ENCODE peak calls at places on chromosomes 4 and X, in five cellular contexts. X is esophagus squamous epithelium, Z is Panc1, W is vagina, Q is transverse colon. R is an unnamed sample. For H3K36me3, the result is how much of the 10 kb centered on the place peaks cover.

GRCh38 chr4:100124715-100125114 is 65.6 kb downstream of the DDIT4L start:
- DNase-seq in X (no peak), Z (no peak), W (no peak), Q (no peak), R (no peak)

GRCh38 chr4:162282711-162283110 is 118.9 kb upstream of the FSTL5 start:
- DNase-seq in X (no peak), Z (no peak), W (no peak), Q (no peak), R (no peak)

GRCh38 chrX:111868726-111869638 is 7.0 kb upstream of the TRPC5OS start:
- DNase-seq in X (no peak), Z (no peak), W (no peak), Q (no peak), R (no peak)

GRCh38 chr4:2251795-2252529 is 9.9 kb downstream of the MXD4 start:
- DNase-seq in X (no peak), Z (no peak), W (no peak), Q (peak), R (no peak)

GRCh38 chrX:134718329-134719317 is 60.4 kb upstream of the PLAC1 start:
- DNase-seq in X (no peak), Z (peak), W (no peak), Q (no peak), R (peak)

GRCh38 chr4:102319594-102319993 is 25.7 kb downstream of the SLC39A8 start:
- DNase-seq in X (no peak), Z (no peak), W (no peak), Q (no peak), R (no peak)

GRCh38 chr4:142414336-142414945 is 431.7 kb downstream of the INPP4B start:
- DNase-seq in X (no peak), Z (no peak), W (no peak), Q (no peak), R (no peak)

GRCh38 chrX:140123446-140123845 is 158.1 kb upstream of the CXorf66 start:
- DNase-seq in X (no peak), Z (no peak), W (no peak), Q (no peak), R (no peak)

GRCh38 chr4:140186651-140187315 is 32.8 kb upstream of the MAML3 start:
- DNase-seq in X (no peak), Z (peak), W (no peak), Q (peak), R (peak)

GRCh38 chr4:155248002-155248896 is 39.8 kb downstream of the NPY2R start:
- DNase-seq in X (no peak), Z (no peak), W (no peak), Q (no peak), R (peak)

GRCh38 chrX:118189628-118190027 is 73.0 kb upstream of the KLHL13 start:
- DNase-seq in X (no peak), Z (no peak), W (no peak), Q (no peak), R (no peak)

GRCh38 chrX:150219374-150220185 is 143.5 kb upstream of the MAMLD1 start:
- DNase-seq in X (no peak), Z (peak), W (no peak), Q (no peak), R (peak)

GRCh38 chr4:131347816-131348215 is 1801.3 kb upstream of the PCDH10 start:
- DNase-seq in X (no peak), Z (no peak), W (no peak), Q (no peak), R (no peak)

GRCh38 chr4:145179201-145179860 is 1.1 kb downstream of the OTUD4 start:
- DNase-seq in X (peak), Z (no peak), W (no peak), Q (peak), R (no peak)

GRCh38 chrX:19349263-19349662 is 5.5 kb downstream of the PDHA1 start:
- DNase-seq in X (no peak), Z (no peak), W (no peak), Q (no peak), R (no peak)

GRCh38 chr4:109419679-109420078 is 13.9 kb upstream of the SEC24B start:
- DNase-seq in X (no peak), Z (no peak), W (no peak), Q (no peak), R (no peak)

GRCh38 chrX:40174594-40175415 is 77.0 kb upstream of the BCOR start:
- DNase-seq in X (no peak), Z (no peak), W (no peak), Q (peak), R (no peak)

GRCh38 chr4:182968917-182969650 is 51.9 kb upstream of the DCTD start:
- DNase-seq in X (no peak), Z (no peak), W (no peak), Q (no peak), R (no peak)

GRCh38 chrX:144327515-144327914 is 443.6 kb downstream of the UBE2NL start:
- DNase-seq in X (no peak), Z (no peak), W (no peak), Q (no peak), R (no peak)

GRCh38 chr4:189232274-189232673 is 708.4 kb upstream of the FRG1 start:
- DNase-seq in X (no peak), Z (no peak), W (no peak), Q (no peak), R (no peak)

GRCh38 chr4:76799139-76799538 is 98.8 kb downstream of the SOWAHB start:
- DNase-seq in X (no peak), Z (no peak), W (no peak), Q (no peak), R (no peak)

GRCh38 chrX:103414561-103414960 is 38.2 kb downstream of the BEX3 start:
- DNase-seq in X (no peak), Z (no peak), W (no peak), Q (no peak), R (no peak)

GRCh38 chr4:77141964-77142641 is 14.9 kb upstream of the CCNG2 start:
- DNase-seq in X (no peak), Z (no peak), W (no peak), Q (no peak), R (no peak)

GRCh38 chr4:118279920-118280432 is 72.8 kb downstream of the PRSS12 start:
- DNase-seq in X (no peak), Z (no peak), W (no peak), Q (no peak), R (no peak)

GRCh38 chr4:95044204-95044848 is 286.6 kb downstream of the BMPR1B start:
- DNase-seq in X (no peak), Z (no peak), W (no peak), Q (no peak), R (no peak)

GRCh38 chr4:15006416-15007024 is 4.2 kb downstream of the CPEB2 start:
- DNase-seq in X (no peak), Z (no peak), W (no peak), Q (no peak), R (no peak)

GRCh38 chrX:150365051-150365952 is 2.2 kb downstream of the MAMLD1 start:
- DNase-seq in X (no peak), Z (no peak), W (peak), Q (peak), R (no peak)

GRCh38 chr4:92952426-92952825 is 648.7 kb downstream of the GRID2 start:
- DNase-seq in X (no peak), Z (no peak), W (no peak), Q (no peak), R (no peak)

GRCh38 chr4:137474711-137475301 is 57.5 kb downstream of the PCDH18 start:
- DNase-seq in X (no peak), Z (no peak), W (no peak), Q (no peak), R (no peak)

GRCh38 chrX:2967998-2968909 is 38.1 kb upstream of the ARSH start:
- DNase-seq in X (no peak), Z (no peak), W (no peak), Q (peak), R (no peak)

GRCh38 chr4:75675004-75675531 is 1.9 kb upstream of the G3BP2 start:
- DNase-seq in X (no peak), Z (no peak), W (no peak), Q (no peak), R (no peak)

GRCh38 chr4:41135761-41136160 is 78.6 kb downstream of the APBB2 start:
- DNase-seq in X (no peak), Z (no peak), W (no peak), Q (no peak), R (no peak)

GRCh38 chrX:20056704-20057103 is 60.0 kb downstream of the MAP7D2 start:
- DNase-seq in X (no peak), Z (no peak), W (no peak), Q (no peak), R (peak)

GRCh38 chr4:23932935-23933334 is 43.1 kb upstream of the PPARGC1A start:
- DNase-seq in X (no peak), Z (no peak), W (no peak), Q (no peak), R (no peak)
- TF ChIP-seq CTCF in X (peak), Z (no peak), W (no peak), Q (no peak), R (peak)

GRCh38 chr4:8395504-8395903 is 45.0 kb downstream of the ACOX3 start:
- DNase-seq in X (no peak), Z (no peak), W (no peak), Q (no peak), R (no peak)

GRCh38 chr4:8396762-8397406 is 43.6 kb downstream of the ACOX3 start:
- DNase-seq in X (no peak), Z (no peak), W (no peak), Q (no peak), R (no peak)

GRCh38 chr4:8393593-8394038 is 46.9 kb downstream of the ACOX3 start:
- DNase-seq in X (no peak), Z (peak), W (no peak), Q (peak), R (peak)

GRCh38 chr4:8394125-8394524 is 46.4 kb downstream of the ACOX3 start:
- DNase-seq in X (no peak), Z (no peak), W (no peak), Q (peak), R (no peak)

GRCh38 chr4:8394806-8395205 is 45.7 kb downstream of the ACOX3 start:
- DNase-seq in X (no peak), Z (no peak), W (no peak), Q (no peak), R (no peak)
- H3K36me3 ChIP-seq in X (under half), Z (under half), W (under half), Q (under half), R (under half)

DNA sequence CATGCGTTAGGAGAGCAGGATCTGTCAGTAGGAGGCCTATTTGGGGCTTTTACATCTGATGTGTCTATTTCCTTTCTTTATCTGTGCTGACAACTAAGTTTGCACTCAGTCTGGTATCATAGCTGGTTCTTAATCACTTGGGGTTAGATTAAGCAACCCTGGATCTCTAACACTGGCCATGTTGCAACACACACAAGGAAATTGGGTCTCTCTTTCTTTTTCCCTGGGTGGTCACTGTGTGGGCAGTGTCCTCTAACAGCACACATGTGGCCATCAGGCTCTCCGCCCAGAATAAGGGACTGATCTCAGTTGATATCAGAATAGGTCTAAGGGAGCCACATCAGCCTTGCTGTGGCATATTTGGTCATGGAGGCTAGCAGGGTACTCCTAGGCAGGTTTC is 38.8 kb downstream of the IGFBP7 start:
- DNase-seq in X (no peak), Z (no peak), W (no peak), Q (no peak), R (no peak)
- TF ChIP-seq CTCF in X (no peak), Z (no peak), W (no peak), Q (no peak), R (no peak)

DNA sequence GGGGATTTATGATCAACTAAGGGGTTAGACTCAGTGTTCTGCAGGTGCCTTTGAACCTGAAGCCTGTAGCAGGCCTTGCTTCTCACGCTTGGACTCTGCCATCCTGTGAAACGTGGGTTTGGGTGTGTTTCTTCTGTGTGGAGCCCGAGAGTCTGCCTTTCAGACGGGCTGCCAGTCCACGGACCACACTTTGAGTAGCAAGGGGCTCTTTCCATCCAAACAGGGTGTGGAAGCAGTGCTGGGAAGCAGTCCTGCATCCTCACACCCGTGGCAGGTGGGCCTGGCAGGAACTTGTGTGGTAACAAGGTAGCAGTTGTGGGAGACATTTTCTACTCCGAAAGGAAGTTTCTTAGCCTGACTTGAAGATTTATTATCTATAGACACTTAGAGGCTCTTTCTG is 22.7 kb downstream of the RGS12 start:
- DNase-seq in X (no peak), Z (no peak), W (no peak), Q (no peak), R (no peak)
- H3K36me3 ChIP-seq in X (under half), Z (under half), W (under half), Q (under half), R (under half)

GRCh38 chr4:5019274-5019673 is at the start of gene CYTL1:
- DNase-seq in X (no peak), Z (no peak), W (peak), Q (no peak), R (no peak)

GRCh38 chr4:5018603-5019002 is 655 bp downstream of the CYTL1 start:
- DNase-seq in X (no peak), Z (no peak), W (no peak), Q (no peak), R (no peak)

GRCh38 chr4:5020341-5020740 is 1.1 kb upstream of the CYTL1 start:
- DNase-seq in X (no peak), Z (no peak), W (peak), Q (no peak), R (no peak)

GRCh38 chr4:5019796-5020195 is 538 bp upstream of the CYTL1 start:
- DNase-seq in X (no peak), Z (no peak), W (peak), Q (no peak), R (no peak)

DNA sequence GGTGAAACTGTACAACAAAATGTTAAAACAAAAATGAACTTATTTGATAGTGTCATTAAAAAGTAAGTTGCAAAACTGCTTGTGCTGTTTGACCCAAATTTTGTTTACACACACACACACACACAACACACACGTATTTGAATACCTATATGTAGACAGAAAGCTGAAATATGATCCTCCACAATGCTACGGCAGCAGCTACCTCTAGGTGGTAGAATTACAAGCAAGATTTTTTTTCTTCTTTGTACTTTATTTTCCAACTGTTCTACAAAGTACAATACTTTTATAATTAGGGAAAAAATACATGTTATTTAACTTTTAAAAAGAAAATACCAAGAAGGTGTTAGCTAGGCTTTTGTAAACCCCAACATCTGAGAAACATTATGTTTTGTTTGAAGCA is 1.2 kb downstream of the CYTL1 start:
- DNase-seq in X (no peak), Z (no peak), W (no peak), Q (no peak), R (no peak)
- TF ChIP-seq CTCF in X (no peak), Z (no peak), W (no peak), Q (no peak), R (peak)

DNA sequence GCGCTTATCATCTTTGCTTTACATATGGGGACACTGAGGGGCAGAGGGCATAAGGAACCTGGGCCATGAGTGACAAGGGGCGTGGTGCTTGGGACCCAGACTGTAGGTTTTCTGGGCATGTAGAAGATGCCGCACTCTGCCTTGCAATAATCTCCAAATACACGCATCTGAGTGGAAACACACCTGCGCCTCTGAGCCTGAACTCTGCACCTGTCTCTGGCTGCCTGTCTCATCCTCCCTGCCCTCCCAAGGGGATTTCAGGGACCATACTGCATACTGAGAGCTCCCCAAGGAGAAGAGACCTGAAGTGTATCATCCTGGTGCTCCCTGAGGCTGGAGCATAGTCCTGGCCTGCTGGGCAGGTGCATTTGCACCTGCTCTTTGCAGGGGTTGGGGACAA is 34.7 kb upstream of the ASMTL start:
- DNase-seq in X (no peak), Z (no peak), W (no peak), Q (no peak), R (no peak)
- H3K36me3 ChIP-seq in X (under half), Z (under half), W (under half), Q (under half), R (under half)

GRCh38 chr4:123597586-123597985 is 201.0 kb downstream of the SPRY1 start:
- DNase-seq in X (no peak), Z (no peak), W (no peak), Q (no peak), R (no peak)
- TF ChIP-seq CTCF in X (no peak), Z (no peak), W (no peak), Q (no peak), R (no peak)

GRCh38 chr4:99013402-99013843 is 17.9 kb downstream of the METAP1 start:
- DNase-seq in X (no peak), Z (no peak), W (no peak), Q (no peak), R (no peak)

GRCh38 chr4:99011910-99012309 is 16.4 kb downstream of the METAP1 start:
- DNase-seq in X (no peak), Z (no peak), W (no peak), Q (no peak), R (no peak)

GRCh38 chr4:99008051-99008450 is 12.5 kb downstream of the METAP1 start:
- DNase-seq in X (no peak), Z (no peak), W (no peak), Q (no peak), R (no peak)

DNA sequence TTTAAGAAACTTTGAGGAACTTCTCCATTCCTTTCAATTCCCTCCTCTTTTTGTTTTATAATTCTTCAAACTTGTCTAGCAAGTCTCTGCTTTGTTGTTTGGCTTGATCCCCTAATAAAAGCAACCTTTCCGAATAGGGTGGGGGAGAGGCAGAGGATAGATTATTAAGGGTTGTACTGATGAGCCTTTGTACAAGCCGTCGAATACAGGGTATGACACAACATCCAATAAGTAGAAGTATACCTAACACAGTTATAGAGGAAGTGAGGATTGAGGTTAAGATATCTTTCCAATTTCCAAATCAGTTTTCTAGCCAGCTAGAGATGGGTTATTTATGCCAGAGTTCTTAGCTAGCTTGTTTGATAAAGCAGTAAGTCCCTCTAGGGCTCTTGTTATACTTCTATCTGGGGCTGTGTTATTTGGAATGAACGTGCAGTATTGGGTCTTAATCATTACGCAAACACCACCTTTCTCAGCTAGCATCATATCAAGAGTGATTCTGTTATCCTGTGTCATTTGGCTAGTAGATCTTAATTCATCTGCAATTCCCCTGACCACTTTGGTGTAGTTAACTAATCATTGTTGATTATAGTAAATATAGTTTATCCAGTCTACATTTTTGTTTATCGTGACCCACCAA is 18.5 kb downstream of the METAP1 start:
- DNase-seq in X (no peak), Z (no peak), W (no peak), Q (no peak), R (no peak)
- H3K36me3 ChIP-seq in X (under half), Z (under half), W (under half), Q (under half), R (under half)

R was measured in kidney epithelial cell.